ENCODE peak calls at places on chromosome 1, in four cellular contexts. P is upper lobe of right lung, A is uterus, N is heart right ventricle. I is an unnamed sample.

GRCh38 chr1:182309631-182310351 is 81.8 kb downstream of the GLUL start:
- DNase-seq in P (no peak), A (no peak), N (no peak), I (no peak)

GRCh38 chr1:156833598-156833997 is 16.9 kb upstream of the SH2D2A start:
- DNase-seq in A (no peak), N (no peak), P (no peak), I (no peak)

GRCh38 chr1:24321712-24322635 is 2.8 kb downstream of the GRHL3 start:
- DNase-seq in N (peak), P (peak), A (peak), I (no peak)

GRCh38 chr1:218674280-218674773 is 329.2 kb downstream of the TGFB2 start:
- DNase-seq in N (no peak), P (peak), A (no peak), I (peak)

GRCh38 chr1:232899839-232900238 is 50.6 kb upstream of the NTPCR start:
- DNase-seq in P (no peak), A (no peak), N (no peak), I (no peak)

GRCh38 chr1:154874465-154874864 is 4.4 kb upstream of the KCNN3 start:
- DNase-seq in N (no peak), P (no peak), A (no peak), I (no peak)

GRCh38 chr1:158706096-158706495 is 5.6 kb upstream of the OR6K2 start:
- DNase-seq in N (no peak), P (no peak), A (no peak), I (no peak)

GRCh38 chr1:14486401-14487110 is 111.9 kb upstream of the KAZN start:
- DNase-seq in A (peak), N (no peak), P (no peak), I (peak)

GRCh38 chr1:180909005-180909414 is 3.7 kb upstream of the KIAA1614 start:
- DNase-seq in A (no peak), P (no peak), N (no peak), I (no peak)

GRCh38 chr1:204574016-204574855 is 58.0 kb downstream of the MDM4 start:
- DNase-seq in P (no peak), N (no peak), A (no peak), I (no peak)

GRCh38 chr1:45583666-45584350 is at the start of gene NASP:
- DNase-seq in N (peak), A (peak), P (peak), I (peak)

GRCh38 chr1:177270863-177271262 is 100.1 kb downstream of the BRINP2 start:
- DNase-seq in P (no peak), N (no peak), A (no peak), I (no peak)

GRCh38 chr1:233375653-233376052 is 48.1 kb downstream of the MAP3K21 start:
- DNase-seq in A (no peak), N (no peak), P (no peak), I (no peak)

GRCh38 chr1:193058529-193059281 is 455 bp downstream of the UCHL5 start:
- DNase-seq in P (peak), N (peak), A (peak), I (peak)

GRCh38 chr1:162571696-162572095 is 10.2 kb downstream of the UAP1 start:
- DNase-seq in P (no peak), A (no peak), N (no peak), I (no peak)

GRCh38 chr1:30758785-30759380 is 1.3 kb upstream of the LAPTM5 start:
- DNase-seq in N (no peak), A (no peak), P (no peak), I (no peak)

GRCh38 chr1:39970274-39970673 is 15.3 kb downstream of the MFSD2A start:
- DNase-seq in A (no peak), P (no peak), N (no peak), I (no peak)

GRCh38 chr1:65527211-65527610 is 106.7 kb downstream of the LEPR start:
- DNase-seq in A (no peak), N (no peak), P (no peak), I (no peak)

GRCh38 chr1:92909321-92909720 is 51.9 kb downstream of the DIPK1A start:
- DNase-seq in N (no peak), A (no peak), P (no peak), I (no peak)

GRCh38 chr1:16181887-16182719 is 26.2 kb upstream of the EPHA2 start:
- DNase-seq in A (peak), N (peak), P (peak), I (peak)

GRCh38 chr1:165073402-165074007 is 283.0 kb downstream of the LMX1A start:
- DNase-seq in N (no peak), A (no peak), P (no peak), I (no peak)

GRCh38 chr1:155173478-155174333 is at the start of gene TRIM46:
- DNase-seq in N (no peak), P (peak), A (no peak), I (peak)

GRCh38 chr1:31372961-31373896 is at the start of gene FABP3:
- DNase-seq in A (peak), N (peak), P (peak), I (peak)

GRCh38 chr1:53400761-53401379 is 58.3 kb upstream of the DMRTB1 start:
- DNase-seq in N (no peak), A (no peak), P (no peak), I (no peak)

GRCh38 chr1:95133687-95134086 is 16.5 kb downstream of the TLCD4 start:
- DNase-seq in A (no peak), P (no peak), N (no peak), I (no peak)

GRCh38 chr1:41353744-41354143 is 7.5 kb upstream of the FOXO6 start:
- DNase-seq in P (peak), N (no peak), A (peak), I (no peak)

GRCh38 chr1:165356876-165357275 is 361 bp upstream of the LMX1A start:
- DNase-seq in N (no peak), P (no peak), A (no peak), I (no peak)

GRCh38 chr1:28235746-28236655 is at the start of gene ATP5IF1:
- DNase-seq in N (peak), A (peak), P (peak), I (peak)
- TF ChIP-seq CTCF in N (no peak), A (no peak), P (no peak), I (no peak)

DNA sequence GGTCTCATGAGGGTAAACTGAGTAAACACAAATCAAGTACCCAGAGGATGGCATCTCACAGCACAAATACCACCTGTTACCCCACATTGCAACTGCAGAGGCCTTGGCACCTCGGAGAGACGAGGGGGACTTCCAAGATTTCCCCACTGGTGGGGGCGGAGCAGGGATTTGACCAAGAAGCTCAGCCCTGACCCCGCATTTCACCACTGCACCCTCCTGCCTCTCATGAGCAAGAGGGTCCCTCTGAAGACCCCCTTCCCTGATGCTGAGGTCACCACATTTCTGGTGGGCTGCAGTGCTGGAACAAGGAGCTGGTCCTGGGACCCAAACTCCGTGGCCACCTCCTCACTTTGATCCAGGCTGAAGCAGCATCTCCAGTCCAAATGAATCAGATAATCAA is 342.4 kb downstream of the NPHP4 start:
- DNase-seq in N (no peak), A (no peak), P (no peak), I (no peak)
- H3K27ac ChIP-seq in N (no peak), A (no peak), P (no peak), I (no peak)

DNA sequence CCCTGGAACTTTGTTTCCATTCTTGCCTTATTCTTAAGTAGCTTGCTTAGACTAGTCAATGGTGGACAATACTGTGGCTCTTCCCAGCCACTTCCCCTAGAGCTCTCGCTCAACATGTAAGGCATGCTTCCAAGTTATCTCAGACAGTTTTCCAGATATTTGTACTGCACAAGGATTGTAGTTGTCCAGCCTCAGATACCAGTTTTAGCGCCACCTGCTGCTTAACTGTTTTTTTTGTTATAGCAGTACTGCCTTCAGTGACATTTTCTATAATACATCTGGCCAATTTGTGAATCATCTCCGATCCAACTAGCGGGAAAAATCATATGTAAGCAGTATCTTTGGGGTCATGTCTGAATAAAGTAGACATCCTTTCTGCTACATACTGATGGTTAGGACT is 346.7 kb upstream of the ADGRL4 start:
- DNase-seq in P (no peak), N (no peak), A (no peak), I (no peak)
- TF ChIP-seq CTCF in P (peak), N (peak), A (no peak), I (peak)

GRCh38 chr1:86706018-86706417 is 1.6 kb downstream of the SH3GLB1 start:
- DNase-seq in A (no peak), N (no peak), P (no peak), I (no peak)
- H3K27ac ChIP-seq in A (peak), N (peak), P (peak), I (peak)

GRCh38 chr1:227914801-227915563 is 32.8 kb downstream of the WNT9A start:
- DNase-seq in N (no peak), P (no peak), A (no peak), I (no peak)
- TF ChIP-seq CTCF in N (no peak), P (no peak), A (no peak), I (no peak)

DNA sequence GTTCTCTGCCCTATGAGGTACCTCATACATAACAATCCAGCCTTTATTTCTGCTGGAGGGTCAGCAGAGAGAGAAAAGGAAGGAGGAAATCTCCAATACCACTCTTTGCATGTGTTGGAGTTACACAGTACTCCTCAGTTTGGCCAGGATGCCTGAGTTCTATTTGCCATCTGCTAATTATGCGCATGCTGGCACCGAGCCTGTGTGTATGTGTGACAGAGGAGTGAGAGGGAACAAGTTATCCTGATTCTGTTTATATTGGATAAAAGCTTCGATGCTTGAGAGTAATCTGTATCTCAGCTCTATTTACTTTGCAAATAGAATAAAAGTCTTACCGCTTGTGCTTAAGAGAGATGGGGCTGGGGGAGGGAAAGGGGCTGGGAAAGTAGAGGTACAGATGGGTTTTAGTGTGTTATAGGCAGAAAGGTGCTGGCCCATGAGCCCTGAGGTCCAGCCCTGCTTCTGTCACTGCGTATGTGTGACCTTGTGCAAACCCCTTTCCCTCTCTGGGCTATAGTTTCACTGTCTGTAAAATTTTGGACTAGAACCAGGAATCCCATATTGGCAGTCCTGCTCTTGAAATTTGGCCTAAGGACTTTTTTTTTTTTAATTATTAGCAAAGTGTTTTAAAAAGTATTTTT is 54.5 kb upstream of the PLXNA2 start:
- DNase-seq in P (peak), N (peak), A (no peak), I (no peak)
- H3K27ac ChIP-seq in P (peak), N (no peak), A (no peak), I (no peak)

GRCh38 chr1:153387785-153388184 is 3.1 kb downstream of the S100A8 start:
- DNase-seq in N (no peak), P (no peak), A (no peak), I (no peak)

GRCh38 chr1:153384996-153385580 is 5.8 kb downstream of the S100A8 start:
- DNase-seq in A (no peak), N (no peak), P (no peak), I (peak)

GRCh38 chr1:153387001-153387400 is 3.9 kb downstream of the S100A8 start:
- DNase-seq in N (no peak), P (no peak), A (no peak), I (peak)

GRCh38 chr1:153389394-153389793 is 1.5 kb downstream of the S100A8 start:
- DNase-seq in N (no peak), P (no peak), A (no peak), I (no peak)

GRCh38 chr1:153386500-153386901 is 4.4 kb downstream of the S100A8 start:
- DNase-seq in A (no peak), N (peak), P (no peak), I (peak)
- TF ChIP-seq CTCF in A (no peak), N (no peak), P (no peak), I (no peak)

GRCh38 chr1:153624965-153625611 is 2.2 kb downstream of the S100A13 start:
- DNase-seq in P (no peak), N (no peak), A (no peak), I (no peak)
- H3K27ac ChIP-seq in P (no peak), N (no peak), A (peak), I (peak)

GRCh38 chr1:160219062-160219929 is 14.1 kb downstream of the PEA15 start:
- DNase-seq in A (no peak), P (no peak), N (no peak), I (no peak)
- TF ChIP-seq CTCF in A (peak), P (peak), N (peak), I (peak)

DNA sequence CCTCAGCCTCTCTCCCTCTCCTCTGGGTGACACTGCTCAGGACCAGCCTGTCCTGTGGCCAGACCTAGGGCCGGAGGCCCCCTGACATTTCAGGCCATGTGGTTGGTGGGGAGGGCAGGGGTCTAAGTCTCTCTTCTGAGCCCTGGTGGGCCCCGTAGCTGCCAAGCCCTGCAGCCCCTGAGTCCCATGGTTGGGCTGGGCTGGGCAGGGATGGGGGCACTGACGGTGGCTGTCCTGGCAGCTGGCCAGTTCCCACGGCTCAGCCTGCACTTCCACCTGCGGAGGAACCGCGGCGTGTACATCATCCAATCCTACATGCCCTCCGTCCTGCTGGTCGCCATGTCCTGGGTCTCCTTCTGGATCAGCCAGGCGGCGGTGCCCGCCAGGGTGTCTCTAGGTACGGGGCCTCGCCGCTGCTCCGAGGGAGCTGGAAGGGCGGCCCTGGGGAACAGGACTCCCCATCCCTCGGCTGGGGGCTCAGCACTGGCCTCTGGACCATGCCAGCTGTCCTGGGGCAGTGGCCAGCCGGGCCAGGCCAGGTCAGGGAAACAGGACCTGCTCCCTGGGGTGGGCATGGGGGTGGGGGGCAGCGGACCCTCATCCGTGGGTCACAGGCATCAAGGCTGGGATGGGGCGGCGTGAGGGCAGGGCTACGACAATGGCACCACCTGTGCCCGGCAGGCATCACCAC is 9.9 kb downstream of the GABRD start:
- DNase-seq in P (no peak), N (no peak), A (no peak), I (no peak)
- H3K27ac ChIP-seq in P (no peak), N (no peak), A (no peak), I (no peak)